ENCODE peak calls at places on chromosomes 5 and 9, in eight cellular contexts. O is choroid plexus epithelial cell, V is left ventricle myocardium inferior, S is fibroblast of pulmonary artery, L is pancreas, Q is thoracic aorta, F is BJ, I is fibroblast of lung. P is an unnamed sample.

GRCh38 chr9:134320916-134321570 is 5.2 kb upstream of the RXRA start:
- DNase-seq in F (no peak), I (no peak), Q (no peak), S (no peak), V (peak), L (peak), O (no peak), P (no peak)

GRCh38 chr5:1201327-1202025 is at the start of gene SLC6A19:
- DNase-seq in L (no peak), Q (no peak), F (no peak), V (no peak), S (no peak), O (no peak), I (no peak), P (no peak)

GRCh38 chr5:14591548-14591947 is 10.0 kb downstream of the OTULINL start:
- DNase-seq in V (no peak), S (no peak), Q (no peak), L (no peak), F (no peak), I (peak), O (peak), P (peak)

GRCh38 chr9:12889402-12890106 is 114.7 kb downstream of the LURAP1L start:
- DNase-seq in Q (no peak), V (no peak), S (no peak), O (peak), I (no peak), L (no peak), F (no peak), P (no peak)

GRCh38 chr5:107572800-107573368 is 97.9 kb downstream of the EFNA5 start:
- DNase-seq in S (peak), O (no peak), V (no peak), I (no peak), F (no peak), L (no peak), Q (no peak), P (no peak)

GRCh38 chr9:130844028-130844427 is 9.0 kb downstream of the ABL1 start:
- DNase-seq in V (peak), I (no peak), S (no peak), F (no peak), Q (no peak), L (no peak), O (no peak), P (no peak)

GRCh38 chr9:4389003-4389402 is 89.1 kb upstream of the GLIS3 start:
- DNase-seq in I (no peak), L (no peak), F (no peak), O (no peak), V (no peak), S (no peak), Q (no peak), P (no peak)

GRCh38 chr5:143085319-143085917 is 315.2 kb downstream of the ARHGAP26 start:
- DNase-seq in Q (no peak), F (no peak), S (no peak), L (no peak), V (no peak), I (peak), O (no peak), P (no peak)

GRCh38 chr9:123562844-123563346 is 206.9 kb downstream of the CRB2 start:
- DNase-seq in S (peak), F (peak), O (peak), V (no peak), Q (no peak), L (no peak), I (peak), P (peak)

GRCh38 chr5:107671742-107672211 is 1.0 kb upstream of the EFNA5 start:
- DNase-seq in L (no peak), O (peak), F (no peak), Q (no peak), I (peak), S (peak), V (peak), P (peak)

GRCh38 chr9:81032030-81032572 is 657.2 kb downstream of the TLE1 start:
- DNase-seq in Q (no peak), L (no peak), I (peak), S (peak), V (no peak), F (peak), O (peak), P (peak)

GRCh38 chr5:116395708-116396203 is 178.9 kb downstream of the SEMA6A start:
- DNase-seq in Q (no peak), S (peak), V (no peak), O (peak), I (no peak), L (no peak), F (no peak), P (peak)

DNA sequence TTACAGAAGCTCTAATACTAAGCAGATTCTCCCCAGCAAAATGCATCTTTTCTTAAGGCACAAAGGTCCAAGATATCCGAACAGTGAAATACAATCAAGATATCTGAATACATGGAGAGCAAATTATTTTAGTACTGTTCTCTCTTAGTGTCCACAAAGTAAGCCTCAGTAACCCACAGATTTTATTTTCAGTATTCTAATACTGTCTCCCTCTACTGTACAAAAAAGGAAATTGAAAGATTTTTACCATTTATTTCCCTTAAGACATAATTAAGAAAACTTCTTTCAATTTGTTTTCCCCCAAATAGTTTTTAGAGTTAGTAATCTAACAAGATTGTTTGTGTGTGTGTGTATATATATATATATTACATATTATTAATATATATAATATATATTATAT is 24.7 kb upstream of the NOL6 start:
- DNase-seq in V (no peak), Q (no peak), I (no peak), O (peak), F (no peak), L (no peak), S (peak), P (no peak)
- H3K4me3 ChIP-seq in V (no peak), Q (no peak), I (no peak), O (no peak), F (no peak), L (no peak), S (no peak), P (no peak)

GRCh38 chr9:104177676-104178075 is 83.6 kb downstream of the SMC2 start:
- DNase-seq in L (no peak), F (no peak), Q (no peak), I (no peak), O (no peak), S (no peak), V (no peak), P (no peak)

GRCh38 chr9:104173020-104173419 is 78.9 kb downstream of the SMC2 start:
- DNase-seq in I (no peak), L (no peak), S (no peak), V (no peak), Q (no peak), O (no peak), F (no peak), P (no peak)

DNA sequence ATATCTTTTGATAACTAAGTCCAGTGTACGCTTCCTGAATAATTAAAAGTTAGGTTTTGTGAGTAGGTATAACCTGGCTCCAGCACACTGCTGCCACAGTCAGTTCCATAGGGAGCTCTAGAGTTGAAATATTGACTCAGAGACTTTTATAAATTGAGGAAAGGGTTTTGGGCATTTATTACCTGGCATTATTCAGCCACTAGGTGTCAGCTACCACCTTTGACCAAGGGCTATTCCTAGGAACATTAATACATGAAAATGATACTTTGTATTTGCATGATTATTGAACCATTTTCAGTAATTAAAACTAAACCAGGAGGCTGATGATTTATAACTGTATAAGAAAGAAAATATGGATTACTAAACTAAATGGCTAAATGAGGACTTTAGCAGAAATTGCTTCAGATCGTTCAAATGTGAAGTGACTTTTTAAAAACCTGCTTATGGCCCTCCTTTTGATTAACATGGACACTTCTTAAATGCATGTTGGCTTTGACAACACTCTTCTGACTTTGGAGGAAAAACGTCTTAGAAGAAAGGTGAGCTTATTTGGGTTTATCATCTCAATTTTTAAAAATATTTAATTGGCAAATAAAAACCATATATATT is 83.0 kb downstream of the SMC2 start:
- DNase-seq in F (no peak), S (peak), O (peak), L (no peak), Q (no peak), I (no peak), V (no peak), P (no peak)
- TF ChIP-seq CTCF in F (peak), S (peak), O (peak), L (peak), Q (peak), I (no peak), V (peak), P (peak)

DNA sequence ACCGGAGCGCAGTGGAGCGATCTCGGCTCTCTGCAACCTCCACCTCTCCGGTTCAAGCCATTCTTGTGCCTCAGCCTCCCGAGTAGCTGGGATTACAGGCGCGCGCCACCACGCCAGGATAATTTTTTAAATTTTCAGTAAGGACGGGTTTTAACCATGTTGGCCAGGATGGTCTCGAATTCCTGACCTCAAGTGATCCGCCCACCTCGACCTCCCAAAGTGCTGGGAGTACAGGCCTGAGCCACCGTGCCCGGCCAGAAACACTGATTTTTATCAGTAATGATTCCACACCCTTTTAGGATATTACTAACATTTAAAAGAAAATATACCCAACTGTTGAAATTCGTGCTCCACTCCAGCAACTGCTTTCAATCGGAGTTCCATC is 464 bp upstream of the FAM151B start:
- DNase-seq in I (no peak), O (no peak), S (no peak), L (no peak), Q (no peak), F (no peak), V (no peak), P (no peak)
- H3K4me3 ChIP-seq in I (peak), O (peak), S (peak), L (peak), Q (peak), F (peak), V (peak), P (peak)

GRCh38 chr5:139092741-139093140 is 105.4 kb downstream of the SIL1 start:
- DNase-seq in V (no peak), O (no peak), I (no peak), Q (no peak), F (no peak), L (no peak), S (no peak), P (no peak)

GRCh38 chr5:139090566-139090965 is 107.6 kb downstream of the SIL1 start:
- DNase-seq in O (no peak), S (no peak), L (no peak), F (no peak), Q (no peak), I (no peak), V (no peak), P (no peak)

GRCh38 chr5:139088024-139088423 is 110.1 kb downstream of the SIL1 start:
- DNase-seq in S (no peak), O (peak), F (no peak), I (no peak), L (no peak), Q (no peak), V (no peak), P (no peak)

GRCh38 chr5:139094154-139095131 is 103.7 kb downstream of the SIL1 start:
- DNase-seq in F (no peak), I (no peak), O (no peak), V (no peak), S (no peak), Q (no peak), L (no peak), P (no peak)

DNA sequence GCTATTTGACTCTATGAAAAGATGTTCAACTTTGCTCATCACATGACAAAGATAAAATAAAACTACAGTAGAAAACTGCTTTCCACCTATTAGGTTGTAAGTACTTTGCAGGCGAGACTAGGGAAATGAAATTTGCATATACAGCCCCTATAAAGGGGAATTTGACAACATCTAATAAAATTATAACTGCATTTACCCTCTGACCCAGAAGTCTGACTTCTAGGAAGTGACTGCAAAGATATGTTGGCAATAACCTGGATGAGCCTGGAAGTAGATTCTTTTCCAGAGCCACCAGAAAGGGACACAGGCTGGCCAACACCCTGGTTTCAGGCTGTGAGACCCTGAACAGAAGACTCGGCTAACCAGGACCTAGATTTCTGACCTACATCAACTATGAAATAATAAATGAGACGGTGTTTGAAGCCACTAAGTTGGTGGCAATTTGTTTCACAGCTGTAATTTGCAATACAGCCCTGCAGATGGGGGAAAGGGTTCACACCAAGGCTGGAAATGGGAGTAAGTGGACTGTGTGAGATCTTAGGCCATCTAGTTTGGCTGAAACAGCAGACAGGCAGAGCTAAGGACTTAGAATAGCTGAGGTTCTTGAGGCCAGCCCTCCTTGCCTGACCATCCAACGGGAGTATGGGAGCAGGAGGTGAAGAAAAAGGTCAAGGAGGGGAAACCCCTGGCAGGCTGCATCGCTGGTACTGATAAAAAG is 106.6 kb downstream of the SIL1 start:
- DNase-seq in I (no peak), V (no peak), L (no peak), O (peak), S (peak), Q (no peak), F (no peak), P (no peak)
- TF ChIP-seq CTCF in I (peak), V (peak), L (no peak), O (peak), S (peak), Q (peak), F (peak), P (no peak)

GRCh38 chr9:35646583-35647265 is 4.0 kb downstream of the SIT1 start:
- DNase-seq in V (peak), O (peak), S (peak), Q (peak), F (no peak), I (peak), L (peak), P (peak)

GRCh38 chr9:35652829-35653209 is 2.1 kb upstream of the SIT1 start:
- DNase-seq in I (no peak), F (no peak), L (no peak), O (no peak), V (no peak), Q (no peak), S (no peak), P (no peak)

GRCh38 chr9:35651964-35652828 is 1.5 kb upstream of the SIT1 start:
- DNase-seq in F (no peak), L (no peak), Q (no peak), S (peak), O (peak), V (no peak), I (no peak), P (peak)

GRCh38 chr9:35650341-35651158 is at the start of gene SIT1:
- DNase-seq in L (no peak), Q (no peak), O (no peak), F (no peak), I (no peak), S (no peak), V (no peak), P (no peak)

GRCh38 chr9:35649431-35650340 is 1.0 kb downstream of the SIT1 start:
- DNase-seq in L (no peak), S (peak), O (no peak), Q (peak), F (no peak), V (no peak), I (no peak), P (no peak)
- H3K4me3 ChIP-seq in L (no peak), S (no peak), O (no peak), Q (peak), F (no peak), V (no peak), I (no peak), P (no peak)

GRCh38 chr9:107276966-107277710 is 5.9 kb upstream of the RAD23B start:
- DNase-seq in V (no peak), L (no peak), O (peak), Q (no peak), I (peak), S (peak), F (peak), P (no peak)

GRCh38 chr9:107274953-107275422 is 8.1 kb upstream of the RAD23B start:
- DNase-seq in F (peak), Q (no peak), O (peak), L (no peak), I (peak), V (no peak), S (peak), P (peak)

GRCh38 chr9:107273634-107274033 is 9.4 kb upstream of the RAD23B start:
- DNase-seq in V (no peak), O (no peak), F (no peak), I (no peak), Q (no peak), L (no peak), S (no peak), P (no peak)

GRCh38 chr9:107275530-107275929 is 7.5 kb upstream of the RAD23B start:
- DNase-seq in L (no peak), F (no peak), O (no peak), V (no peak), S (no peak), I (no peak), Q (no peak), P (no peak)

GRCh38 chr9:107274096-107274495 is 9.0 kb upstream of the RAD23B start:
- DNase-seq in L (no peak), V (no peak), F (no peak), I (no peak), Q (no peak), S (no peak), O (no peak), P (no peak)
- TF ChIP-seq CTCF in L (no peak), V (no peak), F (no peak), I (no peak), Q (peak), S (peak), O (peak), P (no peak)

P was measured in foreskin fibroblast.